ENCODE peak calls at places on chromosomes 6 and 20, in six cellular contexts. One of them, this sample, is unnamed.

GRCh38 chr6:131914967-131915751 is 36.0 kb downstream of the CCN2 start:
- DNase-seq in CD8-positive, alpha-beta T cell: peak; percentile 52
- DNase-seq in WTC11: no peak
- DNase-seq in neural progenitor cell: peak; percentile 80
- DNase-seq in kidney: no peak
- DNase-seq in tibial nerve: peak; percentile 46
- DNase-seq in this sample: peak; percentile 19

GRCh38 chr6:130794686-130795085 is 32.5 kb upstream of the SMLR1 start:
- DNase-seq in tibial nerve: no peak
- DNase-seq in WTC11: no peak
- DNase-seq in kidney: no peak
- DNase-seq in CD8-positive, alpha-beta T cell: no peak
- DNase-seq in neural progenitor cell: no peak
- DNase-seq in this sample: no peak

GRCh38 chr6:3714111-3714510 is 37.4 kb downstream of the PXDC1 start:
- DNase-seq in neural progenitor cell: no peak
- DNase-seq in WTC11: no peak
- DNase-seq in kidney: no peak
- DNase-seq in CD8-positive, alpha-beta T cell: no peak
- DNase-seq in tibial nerve: no peak
- DNase-seq in this sample: no peak

GRCh38 chr20:6599876-6600275 is 167.6 kb upstream of the BMP2 start:
- DNase-seq in kidney: no peak
- DNase-seq in WTC11: no peak
- DNase-seq in tibial nerve: no peak
- DNase-seq in CD8-positive, alpha-beta T cell: no peak
- DNase-seq in neural progenitor cell: no peak
- DNase-seq in this sample: no peak

GRCh38 chr6:101668496-101668895 is 275.0 kb downstream of the GRIK2 start:
- DNase-seq in WTC11: no peak
- DNase-seq in tibial nerve: no peak
- DNase-seq in CD8-positive, alpha-beta T cell: no peak
- DNase-seq in neural progenitor cell: no peak
- DNase-seq in kidney: no peak
- DNase-seq in this sample: no peak

GRCh38 chr6:87846446-87846845 is 144.4 kb upstream of the AKIRIN2 start:
- DNase-seq in CD8-positive, alpha-beta T cell: no peak
- DNase-seq in neural progenitor cell: no peak
- DNase-seq in tibial nerve: no peak
- DNase-seq in kidney: no peak
- DNase-seq in WTC11: no peak
- DNase-seq in this sample: no peak

GRCh38 chr20:56628873-56629463 is at the start of gene TFAP2C:
- DNase-seq in neural progenitor cell: peak; percentile 82
- DNase-seq in WTC11: peak; percentile 75
- DNase-seq in CD8-positive, alpha-beta T cell: no peak
- DNase-seq in tibial nerve: no peak
- DNase-seq in kidney: peak; percentile 89
- DNase-seq in this sample: peak; percentile 28

GRCh38 chr20:5773589-5773988 is 23.4 kb downstream of the SHLD1 start:
- DNase-seq in tibial nerve: no peak
- DNase-seq in kidney: no peak
- DNase-seq in CD8-positive, alpha-beta T cell: no peak
- DNase-seq in WTC11: no peak
- DNase-seq in neural progenitor cell: no peak
- DNase-seq in this sample: no peak

GRCh38 chr20:10419550-10420133 is 14.4 kb downstream of the MKKS start:
- DNase-seq in kidney: no peak
- DNase-seq in tibial nerve: no peak
- DNase-seq in neural progenitor cell: no peak
- DNase-seq in WTC11: no peak
- DNase-seq in CD8-positive, alpha-beta T cell: no peak
- DNase-seq in this sample: no peak

GRCh38 chr6:4344317-4344899 is 209.0 kb upstream of the ECI2 start:
- DNase-seq in kidney: no peak
- DNase-seq in tibial nerve: no peak
- DNase-seq in CD8-positive, alpha-beta T cell: no peak
- DNase-seq in neural progenitor cell: no peak
- DNase-seq in WTC11: no peak
- DNase-seq in this sample: no peak

GRCh38 chr20:63499333-63499969 is 568 bp upstream of the EEF1A2 start:
- DNase-seq in neural progenitor cell: peak; percentile 61
- DNase-seq in kidney: peak; percentile 79
- DNase-seq in WTC11: peak; percentile 48
- DNase-seq in CD8-positive, alpha-beta T cell: no peak
- DNase-seq in tibial nerve: no peak
- DNase-seq in this sample: peak; percentile 21

GRCh38 chr20:1566701-1567100 is 9.2 kb upstream of the SIRPD start:
- DNase-seq in WTC11: no peak
- DNase-seq in kidney: no peak
- DNase-seq in CD8-positive, alpha-beta T cell: no peak
- DNase-seq in tibial nerve: no peak
- DNase-seq in neural progenitor cell: no peak
- DNase-seq in this sample: no peak

GRCh38 chr6:14925627-14926026 is 320.2 kb upstream of the JARID2 start:
- DNase-seq in tibial nerve: no peak
- DNase-seq in WTC11: no peak
- DNase-seq in CD8-positive, alpha-beta T cell: no peak
- DNase-seq in kidney: no peak
- DNase-seq in neural progenitor cell: no peak
- DNase-seq in this sample: no peak

GRCh38 chr20:44185574-44185973 is 1.4 kb downstream of the JPH2 start:
- DNase-seq in CD8-positive, alpha-beta T cell: no peak
- DNase-seq in kidney: no peak
- DNase-seq in WTC11: no peak
- DNase-seq in tibial nerve: no peak
- DNase-seq in neural progenitor cell: no peak
- DNase-seq in this sample: no peak
- TF ChIP-seq CTCF in CD8-positive, alpha-beta T cell: no peak
- TF ChIP-seq CTCF in kidney: no peak
- TF ChIP-seq CTCF in WTC11: no peak
- TF ChIP-seq CTCF in tibial nerve: no peak
- TF ChIP-seq CTCF in neural progenitor cell: no peak
- TF ChIP-seq CTCF in this sample: no peak

DNA sequence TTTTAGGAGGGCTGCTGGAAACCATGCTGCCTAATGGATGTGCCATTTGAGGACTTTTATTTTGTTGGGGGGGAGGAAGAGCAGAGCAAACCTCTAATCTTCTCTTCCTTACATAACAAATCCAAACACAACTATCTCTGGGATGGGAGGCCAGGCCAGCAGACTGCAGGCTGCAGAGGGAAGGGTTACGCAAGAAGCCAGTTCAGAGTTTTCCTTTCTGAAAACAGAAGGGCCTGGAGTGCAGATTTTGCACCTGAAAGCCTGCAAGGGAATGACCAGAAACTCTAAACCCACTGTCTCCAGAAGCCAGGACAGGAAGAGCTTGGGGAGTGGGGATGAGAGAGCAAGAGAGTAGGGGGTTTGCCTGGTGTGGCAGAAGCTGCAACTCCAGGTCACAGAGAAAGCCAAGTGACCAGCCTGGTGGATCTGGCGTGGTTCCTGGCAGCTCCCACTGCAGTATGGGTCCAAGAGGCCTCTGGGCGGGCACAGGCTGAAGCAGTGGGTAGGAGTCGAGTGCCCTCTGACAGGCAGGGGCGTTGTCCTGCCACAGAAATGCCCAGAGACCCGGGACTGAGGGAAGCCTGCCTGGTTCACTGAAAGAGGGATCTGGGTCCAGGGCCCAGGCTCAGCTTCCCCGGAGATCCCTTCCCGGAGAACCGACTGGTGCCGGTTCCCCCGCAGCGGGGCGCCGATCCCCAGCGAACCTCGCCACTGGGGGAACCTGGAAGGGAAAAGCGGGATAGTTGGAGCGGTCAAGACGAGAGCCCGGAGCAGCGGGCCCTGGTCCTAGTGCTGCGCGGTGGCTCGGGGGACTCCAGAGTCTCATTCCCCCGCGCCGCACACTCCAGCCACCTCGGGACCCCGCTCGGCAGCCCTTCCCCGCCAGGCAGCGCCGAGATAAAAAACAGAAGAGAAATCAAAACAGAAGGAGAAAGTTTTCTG is 6.7 kb downstream of the MAFB start:
- DNase-seq in WTC11: peak; percentile 42
- DNase-seq in kidney: peak; percentile 76
- DNase-seq in neural progenitor cell: peak; percentile 47
- DNase-seq in CD8-positive, alpha-beta T cell: no peak
- DNase-seq in tibial nerve: no peak
- DNase-seq in this sample: no peak
- TF ChIP-seq CTCF in WTC11: no peak
- TF ChIP-seq CTCF in kidney: no peak
- TF ChIP-seq CTCF in neural progenitor cell: no peak
- TF ChIP-seq CTCF in CD8-positive, alpha-beta T cell: no peak
- TF ChIP-seq CTCF in tibial nerve: no peak
- TF ChIP-seq CTCF in this sample: no peak

GRCh38 chr6:76703285-76703684 is 630.8 kb upstream of the IMPG1 start:
- DNase-seq in tibial nerve: no peak
- DNase-seq in neural progenitor cell: no peak
- DNase-seq in kidney: no peak
- DNase-seq in WTC11: no peak
- DNase-seq in CD8-positive, alpha-beta T cell: no peak
- DNase-seq in this sample: no peak

GRCh38 chr6:76702187-76702586 is 629.7 kb upstream of the IMPG1 start:
- DNase-seq in kidney: no peak
- DNase-seq in WTC11: no peak
- DNase-seq in tibial nerve: no peak
- DNase-seq in neural progenitor cell: no peak
- DNase-seq in CD8-positive, alpha-beta T cell: no peak
- DNase-seq in this sample: no peak

GRCh38 chr6:76694779-76695178 is 622.3 kb upstream of the IMPG1 start:
- DNase-seq in tibial nerve: no peak
- DNase-seq in kidney: no peak
- DNase-seq in neural progenitor cell: no peak
- DNase-seq in WTC11: no peak
- DNase-seq in CD8-positive, alpha-beta T cell: no peak
- DNase-seq in this sample: no peak

GRCh38 chr6:76701610-76702009 is 629.1 kb upstream of the IMPG1 start:
- DNase-seq in CD8-positive, alpha-beta T cell: no peak
- DNase-seq in kidney: no peak
- DNase-seq in neural progenitor cell: no peak
- DNase-seq in WTC11: no peak
- DNase-seq in tibial nerve: no peak
- DNase-seq in this sample: no peak

DNA sequence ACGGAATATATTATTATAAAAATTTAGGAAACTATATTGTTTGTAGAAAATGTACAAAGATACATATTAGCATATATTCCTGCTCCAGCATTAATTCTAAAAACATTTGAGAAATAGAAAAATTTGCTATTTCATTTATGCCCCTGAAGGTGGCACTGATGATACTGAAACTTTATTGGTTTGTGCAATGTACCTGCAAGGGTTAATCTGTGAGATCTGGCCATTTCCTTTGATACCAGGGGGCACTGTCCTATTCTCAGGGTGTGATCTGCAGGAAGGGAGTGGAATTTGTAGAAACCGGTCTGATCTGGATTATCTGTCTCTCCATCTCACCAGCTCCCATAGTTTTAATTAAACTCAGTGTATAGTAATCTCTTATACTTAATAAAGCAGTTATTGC is 625.1 kb upstream of the IMPG1 start:
- DNase-seq in WTC11: no peak
- DNase-seq in kidney: no peak
- DNase-seq in neural progenitor cell: peak; percentile 27
- DNase-seq in CD8-positive, alpha-beta T cell: no peak
- DNase-seq in tibial nerve: no peak
- DNase-seq in this sample: no peak
- TF ChIP-seq CTCF in WTC11: no peak
- TF ChIP-seq CTCF in kidney: no peak
- TF ChIP-seq CTCF in neural progenitor cell: peak; percentile 41
- TF ChIP-seq CTCF in CD8-positive, alpha-beta T cell: no peak
- TF ChIP-seq CTCF in tibial nerve: no peak
- TF ChIP-seq CTCF in this sample: no peak

GRCh38 chr20:53917145-53918009 is 153.0 kb downstream of the BCAS1 start:
- DNase-seq in neural progenitor cell: no peak
- DNase-seq in kidney: no peak
- DNase-seq in CD8-positive, alpha-beta T cell: no peak
- DNase-seq in tibial nerve: peak; percentile 37
- DNase-seq in WTC11: no peak
- DNase-seq in this sample: no peak

GRCh38 chr20:53914091-53914860 is 156.1 kb downstream of the BCAS1 start:
- DNase-seq in kidney: no peak
- DNase-seq in CD8-positive, alpha-beta T cell: no peak
- DNase-seq in tibial nerve: no peak
- DNase-seq in neural progenitor cell: no peak
- DNase-seq in WTC11: no peak
- DNase-seq in this sample: no peak

GRCh38 chr20:53915459-53916172 is 154.8 kb downstream of the BCAS1 start:
- DNase-seq in kidney: peak; percentile 97
- DNase-seq in CD8-positive, alpha-beta T cell: peak; percentile 98
- DNase-seq in neural progenitor cell: peak; percentile 91
- DNase-seq in WTC11: peak; percentile 93
- DNase-seq in tibial nerve: peak; percentile 98
- DNase-seq in this sample: peak; percentile 90

GRCh38 chr20:53916173-53916512 is 154.3 kb downstream of the BCAS1 start:
- DNase-seq in WTC11: no peak
- DNase-seq in CD8-positive, alpha-beta T cell: no peak
- DNase-seq in tibial nerve: no peak
- DNase-seq in neural progenitor cell: no peak
- DNase-seq in kidney: no peak
- DNase-seq in this sample: no peak

GRCh38 chr20:53914861-53915458 is 155.4 kb downstream of the BCAS1 start:
- DNase-seq in neural progenitor cell: peak; percentile 48
- DNase-seq in tibial nerve: no peak
- DNase-seq in kidney: no peak
- DNase-seq in WTC11: no peak
- DNase-seq in CD8-positive, alpha-beta T cell: no peak
- DNase-seq in this sample: no peak
- TF ChIP-seq CTCF in neural progenitor cell: peak; percentile 33
- TF ChIP-seq CTCF in tibial nerve: no peak
- TF ChIP-seq CTCF in kidney: no peak
- TF ChIP-seq CTCF in WTC11: no peak
- TF ChIP-seq CTCF in CD8-positive, alpha-beta T cell: no peak
- TF ChIP-seq CTCF in this sample: peak; percentile 20

This sample was measured in progenitor cell of endocrine pancreas.